ENCODE peak calls at places on chromosomes 13 and 19, in four cellular contexts. One of them, this sample, is unnamed.

GRCh38 chr19:4656102-4656501 is 14.0 kb downstream of the MYDGF start:
- DNase-seq in mammary epithelial cell: no peak
- DNase-seq in choroid plexus epithelial cell: no peak
- DNase-seq in cardiac muscle cell: no peak
- DNase-seq in this sample: no peak

GRCh38 chr19:42420055-42420544 is 7.1 kb downstream of the LIPE start:
- DNase-seq in mammary epithelial cell: peak; percentile 87
- DNase-seq in choroid plexus epithelial cell: peak; percentile 50
- DNase-seq in cardiac muscle cell: no peak
- DNase-seq in this sample: peak; percentile 75

GRCh38 chr19:34317311-34317927 is 47.6 kb upstream of the GPI start:
- DNase-seq in mammary epithelial cell: peak; percentile 13
- DNase-seq in cardiac muscle cell: no peak
- DNase-seq in choroid plexus epithelial cell: peak; percentile 40
- DNase-seq in this sample: no peak

GRCh38 chr13:113110048-113110851 is 4.7 kb downstream of the F7 start:
- DNase-seq in cardiac muscle cell: no peak
- DNase-seq in choroid plexus epithelial cell: peak; percentile 26
- DNase-seq in mammary epithelial cell: no peak
- DNase-seq in this sample: no peak

GRCh38 chr19:1001538-1002166 is 1.4 kb downstream of the GRIN3B start:
- DNase-seq in mammary epithelial cell: no peak
- DNase-seq in cardiac muscle cell: peak; percentile 71
- DNase-seq in choroid plexus epithelial cell: no peak
- DNase-seq in this sample: peak; percentile 65

GRCh38 chr13:22812793-22813192 is 368.0 kb upstream of the SGCG start:
- DNase-seq in choroid plexus epithelial cell: no peak
- DNase-seq in mammary epithelial cell: no peak
- DNase-seq in cardiac muscle cell: no peak
- DNase-seq in this sample: no peak

GRCh38 chr13:30727491-30728350 is 7.6 kb upstream of the ALOX5AP start:
- DNase-seq in choroid plexus epithelial cell: no peak
- DNase-seq in mammary epithelial cell: no peak
- DNase-seq in cardiac muscle cell: no peak
- DNase-seq in this sample: no peak

GRCh38 chr19:10295847-10296591 is 6.3 kb downstream of the ICAM5 start:
- DNase-seq in choroid plexus epithelial cell: no peak
- DNase-seq in cardiac muscle cell: peak; percentile 49
- DNase-seq in mammary epithelial cell: no peak
- DNase-seq in this sample: no peak

GRCh38 chr13:38308736-38309135 is 40.9 kb upstream of the UFM1 start:
- DNase-seq in cardiac muscle cell: no peak
- DNase-seq in mammary epithelial cell: peak; percentile 98
- DNase-seq in choroid plexus epithelial cell: peak; percentile 88
- DNase-seq in this sample: peak; percentile 24

GRCh38 chr13:89457977-89458376 is 1786.8 kb downstream of the SLITRK5 start:
- DNase-seq in mammary epithelial cell: peak; percentile 91
- DNase-seq in choroid plexus epithelial cell: peak; percentile 94
- DNase-seq in cardiac muscle cell: peak; percentile 6
- DNase-seq in this sample: no peak

GRCh38 chr19:41288898-41289505 is 21.0 kb upstream of the CCDC97 start:
- DNase-seq in cardiac muscle cell: no peak
- DNase-seq in choroid plexus epithelial cell: no peak
- DNase-seq in mammary epithelial cell: no peak
- DNase-seq in this sample: no peak

GRCh38 chr13:102769679-102770078 is 3.9 kb downstream of the TEX30 start:
- DNase-seq in cardiac muscle cell: no peak
- DNase-seq in choroid plexus epithelial cell: peak; percentile 51
- DNase-seq in mammary epithelial cell: peak; percentile 11
- DNase-seq in this sample: no peak

GRCh38 chr19:40607898-40608621 is 6.9 kb downstream of the LTBP4 start:
- DNase-seq in cardiac muscle cell: no peak
- DNase-seq in choroid plexus epithelial cell: no peak
- DNase-seq in mammary epithelial cell: no peak
- DNase-seq in this sample: no peak

GRCh38 chr13:28322256-28322895 is 172.6 kb downstream of the FLT1 start:
- DNase-seq in choroid plexus epithelial cell: peak; percentile 38
- DNase-seq in cardiac muscle cell: no peak
- DNase-seq in mammary epithelial cell: no peak
- DNase-seq in this sample: no peak

GRCh38 chr13:74264333-74264732 is 130.1 kb upstream of the KLF12 start:
- DNase-seq in cardiac muscle cell: no peak
- DNase-seq in mammary epithelial cell: no peak
- DNase-seq in choroid plexus epithelial cell: no peak
- DNase-seq in this sample: no peak

GRCh38 chr13:41284512-41285288 is 21.3 kb upstream of the MTRF1 start:
- DNase-seq in mammary epithelial cell: peak; percentile 96
- DNase-seq in choroid plexus epithelial cell: peak; percentile 69
- DNase-seq in cardiac muscle cell: no peak
- DNase-seq in this sample: peak; percentile 63

GRCh38 chr13:82627183-82627582 is 1255.1 kb downstream of the SLITRK1 start:
- DNase-seq in cardiac muscle cell: no peak
- DNase-seq in mammary epithelial cell: peak; percentile 79
- DNase-seq in choroid plexus epithelial cell: peak; percentile 67
- DNase-seq in this sample: no peak

GRCh38 chr13:59865398-59865797 is 298.3 kb downstream of the DIAPH3 start:
- DNase-seq in choroid plexus epithelial cell: no peak
- DNase-seq in mammary epithelial cell: no peak
- DNase-seq in cardiac muscle cell: no peak
- DNase-seq in this sample: no peak

GRCh38 chr19:16608290-16608704 is 19.7 kb downstream of the MED26 start:
- DNase-seq in mammary epithelial cell: peak; percentile 64
- DNase-seq in choroid plexus epithelial cell: peak; percentile 90
- DNase-seq in cardiac muscle cell: no peak
- DNase-seq in this sample: no peak

GRCh38 chr13:51764184-51765141 is 39.5 kb downstream of the DHRS12 start:
- DNase-seq in choroid plexus epithelial cell: peak; percentile 81
- DNase-seq in cardiac muscle cell: peak; percentile 65
- DNase-seq in mammary epithelial cell: no peak
- DNase-seq in this sample: peak; percentile 40

GRCh38 chr13:71320452-71320851 is 546.6 kb downstream of the DACH1 start:
- DNase-seq in choroid plexus epithelial cell: peak; percentile 62
- DNase-seq in mammary epithelial cell: peak; percentile 7
- DNase-seq in cardiac muscle cell: peak; percentile 18
- DNase-seq in this sample: peak; percentile 3

DNA sequence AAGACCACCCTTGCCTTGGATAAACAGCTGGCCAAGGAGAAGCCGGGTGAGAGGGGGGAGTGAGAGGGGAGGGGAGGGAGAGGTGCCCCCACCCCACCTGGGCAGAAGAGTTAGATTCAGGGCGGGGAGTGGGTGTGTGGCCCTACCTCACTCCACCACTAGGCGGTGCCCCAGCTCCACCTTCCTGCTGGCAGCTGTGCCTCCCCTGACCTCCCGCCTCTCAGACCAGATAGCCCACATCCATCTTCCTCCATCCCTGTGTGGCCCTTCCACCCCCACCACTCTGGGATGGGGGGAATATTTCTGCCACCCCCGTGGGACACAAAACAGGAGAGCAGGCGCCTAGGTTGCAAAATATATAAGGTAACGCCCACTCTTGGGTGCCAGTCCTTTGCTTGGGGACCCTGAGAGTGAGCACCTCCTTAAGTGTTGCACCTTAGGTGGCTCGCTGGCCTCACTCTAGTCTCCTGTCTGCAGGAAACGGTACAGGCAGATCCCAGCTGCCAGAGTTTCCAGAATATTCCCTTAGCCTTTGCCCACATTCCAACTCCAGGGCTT is 13.8 kb upstream of the EHD2 start:
- DNase-seq in mammary epithelial cell: no peak
- DNase-seq in cardiac muscle cell: peak; percentile 60
- DNase-seq in choroid plexus epithelial cell: peak; percentile 56
- DNase-seq in this sample: peak; percentile 78
- TF ChIP-seq CTCF in mammary epithelial cell: peak; percentile 73
- TF ChIP-seq CTCF in cardiac muscle cell: peak; percentile 83
- TF ChIP-seq CTCF in choroid plexus epithelial cell: peak; percentile 82
- TF ChIP-seq CTCF in this sample: peak; percentile 96

DNA sequence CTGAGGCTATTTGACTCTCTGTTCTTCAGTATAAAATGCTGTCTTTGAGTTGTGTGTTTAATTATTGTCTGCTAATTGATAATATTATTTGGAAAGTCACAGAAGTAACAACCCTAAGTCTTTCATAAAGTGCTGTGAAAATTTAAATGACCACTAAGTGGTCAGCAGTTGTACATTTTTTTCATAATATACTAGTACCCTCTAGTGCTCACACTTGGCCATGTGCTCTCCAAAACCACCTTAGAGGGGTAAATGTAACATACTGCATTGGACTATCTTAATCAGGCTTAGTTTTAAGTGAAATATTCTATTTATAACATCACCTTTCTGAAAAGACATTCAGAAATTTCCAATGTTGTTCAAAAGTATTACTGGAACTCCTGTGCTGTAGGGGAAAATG is 745.3 kb downstream of the GPC5 start:
- DNase-seq in cardiac muscle cell: peak; percentile 4
- DNase-seq in choroid plexus epithelial cell: peak; percentile 38
- DNase-seq in mammary epithelial cell: no peak
- DNase-seq in this sample: no peak
- TF ChIP-seq CTCF in cardiac muscle cell: no peak
- TF ChIP-seq CTCF in choroid plexus epithelial cell: peak; percentile 28
- TF ChIP-seq CTCF in mammary epithelial cell: no peak
- TF ChIP-seq CTCF in this sample: no peak

DNA sequence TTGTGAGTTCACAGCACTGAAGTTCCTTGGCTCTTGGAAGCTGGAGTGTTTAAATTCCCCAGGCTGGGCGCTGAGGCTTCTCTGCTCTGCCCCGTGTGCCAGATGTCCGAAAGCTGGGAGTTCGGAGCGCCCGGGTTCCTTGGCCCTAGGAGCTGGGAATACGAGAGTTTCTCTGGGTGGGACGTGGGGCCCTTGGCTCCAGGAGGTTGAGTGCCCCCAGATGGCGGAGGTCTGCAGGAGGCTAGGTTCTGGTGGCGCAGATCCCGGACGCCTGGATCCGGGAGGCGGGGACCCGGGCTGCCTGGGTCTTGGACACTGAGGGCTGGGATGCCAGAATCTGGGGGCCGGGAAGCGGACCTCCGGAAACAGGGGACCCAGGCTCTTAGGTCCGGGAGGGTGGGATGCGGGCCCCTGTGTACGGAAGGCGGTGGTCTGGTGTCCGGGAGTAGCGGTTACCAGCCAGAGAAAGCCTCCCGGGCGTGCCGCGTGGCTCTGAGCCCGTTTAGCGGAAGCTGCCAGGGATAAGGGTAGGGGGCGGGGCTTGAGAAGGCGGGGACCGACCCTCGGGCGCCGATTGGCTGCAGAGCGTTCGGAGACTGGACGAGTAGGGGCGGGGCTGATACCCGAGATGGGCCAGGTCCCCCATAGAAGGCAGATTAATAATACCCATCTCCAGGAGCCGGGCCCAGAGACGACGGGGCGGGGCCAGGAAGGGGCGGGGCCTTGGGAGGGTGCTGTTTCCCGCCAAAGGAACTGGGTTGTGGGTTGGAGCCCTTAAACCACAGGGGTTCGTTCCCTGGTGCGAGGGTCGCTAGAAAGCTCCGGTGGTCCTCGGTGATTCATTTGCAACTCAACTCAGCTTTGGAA is at the start of gene SLC1A5:
- DNase-seq in cardiac muscle cell: peak; percentile 98
- DNase-seq in mammary epithelial cell: peak; percentile 94
- DNase-seq in choroid plexus epithelial cell: peak; percentile 98
- DNase-seq in this sample: peak; percentile 99
- TF ChIP-seq CTCF in cardiac muscle cell: no peak
- TF ChIP-seq CTCF in mammary epithelial cell: no peak
- TF ChIP-seq CTCF in choroid plexus epithelial cell: no peak
- TF ChIP-seq CTCF in this sample: no peak

GRCh38 chr19:18588611-18589379 is at the start of gene REX1BD:
- DNase-seq in cardiac muscle cell: peak; percentile 87
- DNase-seq in choroid plexus epithelial cell: peak; percentile 73
- DNase-seq in mammary epithelial cell: peak; percentile 66
- DNase-seq in this sample: peak; percentile 79
- TF ChIP-seq CTCF in cardiac muscle cell: peak; percentile 81
- TF ChIP-seq CTCF in choroid plexus epithelial cell: peak; percentile 75
- TF ChIP-seq CTCF in mammary epithelial cell: peak; percentile 69
- TF ChIP-seq CTCF in this sample: peak; percentile 70

GRCh38 chr13:94415484-94415883 is 64.0 kb downstream of the DCT start:
- DNase-seq in choroid plexus epithelial cell: no peak
- DNase-seq in mammary epithelial cell: no peak
- DNase-seq in cardiac muscle cell: no peak
- DNase-seq in this sample: no peak
- TF ChIP-seq CTCF in choroid plexus epithelial cell: no peak
- TF ChIP-seq CTCF in mammary epithelial cell: no peak
- TF ChIP-seq CTCF in cardiac muscle cell: no peak
- TF ChIP-seq CTCF in this sample: no peak

GRCh38 chr13:39811696-39812095 is 156.2 kb downstream of the COG6 start:
- DNase-seq in choroid plexus epithelial cell: no peak
- DNase-seq in mammary epithelial cell: no peak
- DNase-seq in cardiac muscle cell: no peak
- DNase-seq in this sample: no peak

GRCh38 chr13:39811051-39811450 is 155.6 kb downstream of the COG6 start:
- DNase-seq in mammary epithelial cell: no peak
- DNase-seq in choroid plexus epithelial cell: no peak
- DNase-seq in cardiac muscle cell: no peak
- DNase-seq in this sample: no peak

GRCh38 chr13:39815345-39816111 is 160.1 kb downstream of the COG6 start:
- DNase-seq in cardiac muscle cell: peak; percentile 6
- DNase-seq in mammary epithelial cell: no peak
- DNase-seq in choroid plexus epithelial cell: peak; percentile 88
- DNase-seq in this sample: no peak

GRCh38 chr13:39809466-39809865 is 154.0 kb downstream of the COG6 start:
- DNase-seq in mammary epithelial cell: no peak
- DNase-seq in cardiac muscle cell: no peak
- DNase-seq in choroid plexus epithelial cell: no peak
- DNase-seq in this sample: no peak

DNA sequence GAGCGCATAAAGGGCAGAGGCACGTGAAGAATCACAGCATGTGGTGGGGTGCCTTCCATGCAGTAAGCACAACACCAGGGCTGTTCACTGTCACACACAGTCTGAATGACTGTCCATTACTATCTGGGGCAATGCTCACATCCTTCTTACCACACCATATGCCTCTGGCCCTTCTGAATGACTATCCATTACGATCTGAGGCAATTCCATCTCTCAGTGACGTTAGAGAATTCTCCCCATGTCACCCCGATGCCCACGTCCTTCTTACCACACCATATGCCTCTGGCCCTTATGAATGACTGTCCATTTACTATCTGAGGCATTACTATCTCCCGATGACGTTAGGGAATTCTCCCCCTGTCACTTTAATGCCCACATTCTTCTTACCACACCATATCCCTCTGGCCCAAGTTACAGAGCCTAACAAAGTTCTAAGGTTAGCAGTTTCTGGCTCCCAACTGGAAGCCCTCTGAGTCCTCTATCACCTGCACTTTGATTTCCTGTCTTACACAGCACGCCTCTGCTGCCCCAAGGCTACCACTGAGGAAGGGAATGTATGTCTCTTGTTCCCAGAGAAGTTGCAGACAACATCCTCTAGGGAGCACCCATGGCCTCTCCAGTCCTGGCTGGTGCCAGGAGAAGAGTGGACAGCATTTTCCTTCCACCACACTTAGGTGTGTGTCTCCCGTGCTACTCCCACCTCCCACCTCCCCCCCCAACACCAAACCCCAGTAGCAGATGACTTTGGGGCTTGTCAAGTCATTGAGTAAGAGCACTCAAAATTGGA is 154.8 kb downstream of the COG6 start:
- DNase-seq in mammary epithelial cell: peak; percentile 32
- DNase-seq in choroid plexus epithelial cell: no peak
- DNase-seq in cardiac muscle cell: no peak
- DNase-seq in this sample: no peak
- TF ChIP-seq CTCF in mammary epithelial cell: peak; percentile 25
- TF ChIP-seq CTCF in choroid plexus epithelial cell: peak; percentile 19
- TF ChIP-seq CTCF in cardiac muscle cell: no peak
- TF ChIP-seq CTCF in this sample: no peak

This sample was measured in Calu3.